ENCODE peak calls at places on chromosomes 2 and 18, in seven cellular contexts. B is body of pancreas, R is tibial artery, O is endothelial cell, T is esophagus muscularis mucosa, Y is MM.1S, D is astrocyte. P is an unnamed sample.

GRCh38 chr18:11523809-11524208 is 85.6 kb upstream of the SLC35G4 start:
- DNase-seq in T (no peak), R (no peak), B (no peak), O (no peak), Y (no peak), D (no peak), P (no peak)

GRCh38 chr2:99476629-99477028 is 13.2 kb downstream of the REV1 start:
- DNase-seq in B (no peak), D (no peak), O (no peak), R (no peak), Y (no peak), T (peak; percentile 17), P (no peak)

GRCh38 chr2:175154670-175155082 is 13.3 kb downstream of the ATF2 start:
- DNase-seq in D (peak; percentile 87), T (no peak), R (no peak), O (no peak), B (no peak), Y (peak; percentile 58), P (no peak)

GRCh38 chr2:7835693-7836680 is 845.9 kb upstream of the ID2 start:
- DNase-seq in T (peak; percentile 88), Y (no peak), R (no peak), B (no peak), D (no peak), O (no peak), P (no peak)

GRCh38 chr18:79380816-79381806 is 14.6 kb upstream of the NFATC1 start:
- DNase-seq in D (no peak), T (no peak), O (peak; percentile 88), B (peak; percentile 65), Y (no peak), R (peak; percentile 82), P (peak; percentile 68)

GRCh38 chr2:168573128-168573903 is 117.2 kb downstream of the CERS6 start:
- DNase-seq in T (no peak), B (peak; percentile 19), Y (no peak), R (no peak), O (no peak), D (no peak), P (no peak)

GRCh38 chr18:61924550-61924949 is 31.7 kb upstream of the RNF152 start:
- DNase-seq in D (no peak), T (no peak), B (no peak), R (no peak), O (no peak), Y (peak; percentile 65), P (no peak)

GRCh38 chr2:64914735-64915509 is 74.3 kb upstream of the SLC1A4 start:
- DNase-seq in Y (peak; percentile 90), R (no peak), T (no peak), O (no peak), B (no peak), D (peak; percentile 9), P (no peak)

GRCh38 chr2:212451786-212452200 is 86.8 kb downstream of the ERBB4 start:
- DNase-seq in D (peak; percentile 89), R (no peak), Y (no peak), T (no peak), O (no peak), B (peak; percentile 14), P (peak; percentile 62)

DNA sequence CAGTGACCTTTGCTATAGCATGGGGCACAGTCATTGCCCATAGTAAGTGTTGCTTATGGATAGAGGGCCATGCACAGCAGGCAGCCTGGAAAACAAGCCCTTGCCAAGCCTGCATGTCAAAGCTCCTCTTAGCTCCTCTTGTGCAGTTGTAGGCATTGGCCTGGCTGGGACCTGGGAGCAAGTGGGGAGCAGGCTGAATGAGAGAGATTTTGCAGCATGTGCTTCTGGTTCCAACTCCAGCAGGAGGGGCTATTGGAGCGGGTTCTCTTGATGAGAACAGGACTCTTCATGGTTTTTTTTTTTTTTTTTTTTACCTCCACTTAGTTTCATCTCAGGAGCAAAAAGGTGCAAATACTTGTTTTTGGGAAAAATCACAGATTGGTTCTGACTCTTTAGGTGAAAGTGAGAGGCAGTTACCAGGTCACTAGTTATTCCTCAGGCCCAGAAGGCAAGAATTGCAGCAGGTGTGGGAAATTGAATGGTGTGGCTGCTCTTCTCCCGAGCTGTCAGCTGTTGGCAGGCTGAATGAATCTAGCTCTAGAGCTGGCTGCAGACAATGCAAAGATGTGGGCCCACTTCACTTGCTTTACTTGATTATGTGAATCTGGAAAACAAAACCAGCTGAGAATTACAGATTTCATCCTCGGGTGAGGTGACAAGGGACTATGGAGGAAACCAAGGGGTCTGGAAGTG is 95.9 kb downstream of the MAP4K4 start:
- DNase-seq in D (no peak), T (peak; percentile 64), Y (no peak), B (peak; percentile 23), R (no peak), O (no peak), P (no peak)
- TF ChIP-seq CTCF in D (no peak), T (peak; percentile 17), Y (no peak), B (no peak), R (no peak), O (no peak), P (no peak)

DNA sequence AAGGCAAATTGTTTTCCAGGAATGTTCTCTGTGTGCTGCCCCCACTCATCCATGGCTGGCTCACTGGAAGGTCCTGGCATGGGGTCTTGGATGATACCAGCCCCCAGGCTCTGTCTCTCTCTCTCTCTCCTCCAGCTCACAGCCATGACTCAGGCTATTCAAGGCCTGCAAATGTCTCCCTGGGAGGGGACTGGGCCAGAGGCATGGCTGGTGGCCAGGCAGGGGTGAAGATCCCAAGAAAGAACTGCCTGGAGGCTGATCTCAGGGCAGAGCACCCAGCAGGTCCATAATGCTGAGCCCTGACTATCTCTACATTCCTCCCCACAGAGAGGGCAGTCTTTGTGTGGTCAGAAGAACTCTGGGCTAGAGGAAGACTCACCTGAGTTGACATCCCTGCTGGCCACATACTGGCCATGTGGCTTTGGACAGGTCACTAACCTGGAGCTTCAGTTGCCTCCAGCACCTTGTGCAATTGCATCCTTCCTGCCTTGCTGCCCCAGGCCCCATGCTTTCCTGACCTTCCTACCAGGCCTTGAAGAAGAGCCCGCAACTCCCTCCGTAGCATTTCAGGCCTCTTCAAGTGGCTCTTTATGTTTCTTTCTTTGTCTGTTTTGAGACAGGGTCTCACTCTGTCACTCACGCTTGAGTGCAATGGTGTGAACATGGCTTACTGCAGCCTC is 150.4 kb downstream of the ZFP36L2 start:
- DNase-seq in R (peak; percentile 83), Y (no peak), O (no peak), B (no peak), D (peak; percentile 90), T (no peak), P (no peak)
- TF ChIP-seq CTCF in R (no peak), Y (no peak), O (no peak), B (no peak), D (no peak), T (no peak), P (no peak)

GRCh38 chr2:12990523-12990922 is 273.8 kb downstream of the TRIB2 start:
- DNase-seq in B (no peak), T (no peak), O (no peak), Y (peak; percentile 9), R (no peak), D (no peak), P (no peak)
- TF ChIP-seq CTCF in B (peak; percentile 9), T (peak; percentile 17), O (peak; percentile 24), Y (peak; percentile 28), R (no peak), D (peak; percentile 16), P (no peak)

GRCh38 chr2:224887159-224887558 is 155.1 kb downstream of the DOCK10 start:
- DNase-seq in T (no peak), O (no peak), B (no peak), Y (no peak), D (peak; percentile 42), R (no peak), P (no peak)
- TF ChIP-seq CTCF in T (no peak), O (no peak), B (no peak), Y (peak; percentile 8), D (no peak), R (peak; percentile 37), P (no peak)

DNA sequence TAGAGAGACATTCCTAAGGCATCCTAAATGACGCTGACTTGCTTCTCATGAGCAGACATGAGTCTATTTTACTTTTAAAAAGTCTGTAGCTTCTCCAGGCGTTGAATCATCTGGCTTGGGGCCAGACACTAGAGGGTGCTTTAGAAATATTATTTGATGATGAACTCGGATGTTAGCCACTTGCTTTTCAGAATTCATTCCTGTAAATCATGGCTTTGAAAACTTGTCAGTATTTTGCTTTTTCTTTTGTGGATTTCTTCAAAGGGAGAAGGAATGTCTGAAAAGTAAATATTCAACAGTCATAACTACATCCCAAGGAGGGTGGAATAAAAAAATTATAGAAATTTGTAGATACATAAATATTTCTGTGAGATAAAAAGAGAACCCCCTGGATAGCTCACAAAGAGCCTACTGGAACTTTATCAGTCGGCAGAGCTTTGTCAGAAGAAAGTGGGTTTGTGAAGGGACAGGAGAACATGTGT is 370.8 kb downstream of the OSR1 start:
- DNase-seq in R (peak; percentile 84), Y (no peak), O (no peak), D (peak; percentile 91), T (peak; percentile 94), B (peak; percentile 72), P (peak; percentile 64)
- TF ChIP-seq CTCF in R (peak; percentile 32), Y (no peak), O (no peak), D (peak; percentile 36), T (peak; percentile 36), B (no peak), P (no peak)

DNA sequence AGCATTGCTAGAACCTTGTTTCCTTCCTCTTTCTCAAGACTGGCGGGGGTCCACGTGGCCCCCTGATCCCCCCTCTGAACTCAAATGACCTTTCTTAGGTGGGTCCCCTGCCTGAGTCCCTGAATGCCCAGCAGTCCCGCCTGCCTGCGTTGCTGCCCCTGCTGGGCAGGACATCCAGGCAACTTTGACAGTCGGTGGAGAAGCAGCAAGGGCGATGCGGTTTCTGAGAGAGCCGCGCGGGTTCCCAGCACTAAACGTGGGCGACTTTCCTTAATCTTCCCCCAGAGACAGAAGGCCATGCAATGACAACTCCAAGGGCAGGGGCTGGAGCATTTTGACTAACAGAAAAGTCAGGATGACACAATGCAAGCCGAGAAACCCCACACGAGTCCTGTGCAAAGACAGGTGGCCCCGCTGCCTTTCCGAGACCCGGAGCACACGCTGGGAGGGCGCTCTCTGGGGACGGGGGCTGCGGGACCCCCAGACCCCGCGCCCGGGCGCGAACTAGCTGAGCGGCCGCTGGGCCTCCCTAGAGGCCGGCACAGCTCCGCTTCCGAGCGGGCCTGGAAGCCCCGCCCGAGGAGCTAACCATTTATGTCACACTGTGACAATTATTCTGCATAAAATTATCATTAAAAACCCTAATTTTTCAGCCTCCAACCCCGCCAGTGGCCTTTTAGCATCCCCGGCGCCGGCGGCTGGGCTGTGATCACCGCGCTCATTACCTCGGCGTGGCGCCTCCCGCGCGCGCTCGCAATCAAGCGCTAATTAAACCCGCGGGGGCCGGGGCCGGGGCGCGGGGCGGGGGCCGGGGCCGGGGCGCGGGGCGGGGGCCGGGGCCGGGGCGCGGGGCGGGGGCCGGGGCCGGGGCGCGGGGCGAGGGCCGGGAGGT is 27.4 kb downstream of the ASB18 start:
- DNase-seq in R (peak; percentile 51), T (no peak), D (no peak), B (no peak), O (no peak), Y (no peak), P (no peak)
- TF ChIP-seq CTCF in R (no peak), T (no peak), D (no peak), B (no peak), O (no peak), Y (no peak), P (no peak)